ENCODE peak calls at places on chromosomes 6 and 20, in nine cellular contexts. I is PC-3, E is A549, B is psoas muscle, N is dorsolateral prefrontal cortex, C is substantia nigra, R is fibroblast of lung, H is heart left ventricle, F is astrocyte. W is an unnamed sample.

GRCh38 chr6:134455319-134455718 is 137.4 kb upstream of the SGK1 start:
- DNase-seq in I (no peak), E (no peak), B (no peak), N (no peak), C (no peak), R (no peak), H (no peak), F (no peak), W (no peak)

GRCh38 chr6:159941286-159942113 is 27.4 kb upstream of the IGF2R start:
- DNase-seq in I (peak; percentile 57), E (peak; percentile 4), B (no peak), N (no peak), C (no peak), R (peak; percentile 41), H (no peak), F (peak; percentile 42), W (no peak)

GRCh38 chr20:35145141-35145564 is 2.0 kb downstream of the EDEM2 start:
- DNase-seq in I (peak; percentile 80), E (peak; percentile 77), B (no peak), N (no peak), C (no peak), R (peak; percentile 62), H (no peak), F (peak; percentile 50), W (no peak)

GRCh38 chr6:31203345-31203979 is 33.0 kb upstream of the POU5F1 start:
- DNase-seq in I (peak; percentile 92), E (peak; percentile 17), B (no peak), N (no peak), C (no peak), R (peak; percentile 80), H (no peak), F (peak; percentile 71), W (peak; percentile 93)

GRCh38 chr20:20931632-20932031 is 174.5 kb downstream of the LINC00237 start:
- DNase-seq in I (no peak), E (no peak), B (no peak), N (no peak), C (no peak), R (no peak), H (no peak), F (no peak), W (no peak)

GRCh38 chr6:8530775-8531435 is 95.6 kb upstream of the SLC35B3 start:
- DNase-seq in I (no peak), E (no peak), B (no peak), N (no peak), C (no peak), R (no peak), H (no peak), F (no peak), W (no peak)

GRCh38 chr20:63782521-63782971 is 43.0 kb downstream of the SLC2A4RG start:
- DNase-seq in I (no peak), E (no peak), B (no peak), N (no peak), C (no peak), R (no peak), H (no peak), F (no peak), W (no peak)

GRCh38 chr6:118544105-118544504 is 4.0 kb upstream of the PLN start:
- DNase-seq in I (no peak), E (no peak), B (no peak), N (no peak), C (no peak), R (peak; percentile 41), H (no peak), F (peak; percentile 36), W (no peak)

GRCh38 chr6:33597551-33598322 is 17.7 kb upstream of the BAK1 start:
- DNase-seq in I (no peak), E (no peak), B (no peak), N (no peak), C (no peak), R (no peak), H (peak; percentile 74), F (no peak), W (no peak)

GRCh38 chr20:54208492-54209044 is 681 bp downstream of the PFDN4 start:
- DNase-seq in I (peak; percentile 59), E (peak; percentile 9), B (no peak), N (no peak), C (no peak), R (peak; percentile 68), H (no peak), F (peak; percentile 53), W (no peak)

GRCh38 chr6:16413399-16413798 is 175.0 kb downstream of the GMPR start:
- DNase-seq in I (no peak), E (no peak), B (no peak), N (no peak), C (no peak), R (no peak), H (no peak), F (no peak), W (no peak)

GRCh38 chr20:7728373-7728772 is 211.9 kb downstream of the HAO1 start:
- DNase-seq in I (peak; percentile 50), E (no peak), B (no peak), N (no peak), C (no peak), R (peak; percentile 78), H (no peak), F (peak; percentile 76), W (peak; percentile 36)

GRCh38 chr6:167113935-167114910 is 8.7 kb upstream of the CCR6 start:
- DNase-seq in I (no peak), E (no peak), B (no peak), N (no peak), C (no peak), R (no peak), H (no peak), F (no peak), W (no peak)

GRCh38 chr6:29887330-29887818 is 55.0 kb upstream of the HLA-A start:
- DNase-seq in I (peak; percentile 12), E (no peak), B (peak; percentile 42), N (no peak), C (no peak), R (peak; percentile 13), H (peak; percentile 36), F (no peak), W (no peak)

GRCh38 chr6:20866940-20867630 is 332.8 kb downstream of the CDKAL1 start:
- DNase-seq in I (peak; percentile 66), E (no peak), B (no peak), N (no peak), C (no peak), R (peak; percentile 59), H (no peak), F (peak; percentile 49), W (no peak)

GRCh38 chr6:150297327-150298028 is 71.3 kb upstream of the IYD start:
- DNase-seq in I (peak; percentile 15), E (no peak), B (no peak), N (no peak), C (no peak), R (peak; percentile 90), H (no peak), F (peak; percentile 85), W (peak; percentile 95)

GRCh38 chr6:101517632-101518031 is 124.1 kb downstream of the GRIK2 start:
- DNase-seq in I (no peak), E (no peak), B (no peak), N (no peak), C (no peak), R (no peak), H (no peak), F (no peak), W (no peak)

GRCh38 chr6:47105469-47106188 is 63.5 kb upstream of the ADGRF1 start:
- DNase-seq in I (no peak), E (no peak), B (no peak), N (no peak), C (no peak), R (no peak), H (no peak), F (no peak), W (no peak)

GRCh38 chr6:39568896-39569295 is 156.3 kb downstream of the KIF6 start:
- DNase-seq in I (peak; percentile 58), E (no peak), B (no peak), N (no peak), C (no peak), R (peak; percentile 68), H (no peak), F (peak; percentile 59), W (no peak)

DNA sequence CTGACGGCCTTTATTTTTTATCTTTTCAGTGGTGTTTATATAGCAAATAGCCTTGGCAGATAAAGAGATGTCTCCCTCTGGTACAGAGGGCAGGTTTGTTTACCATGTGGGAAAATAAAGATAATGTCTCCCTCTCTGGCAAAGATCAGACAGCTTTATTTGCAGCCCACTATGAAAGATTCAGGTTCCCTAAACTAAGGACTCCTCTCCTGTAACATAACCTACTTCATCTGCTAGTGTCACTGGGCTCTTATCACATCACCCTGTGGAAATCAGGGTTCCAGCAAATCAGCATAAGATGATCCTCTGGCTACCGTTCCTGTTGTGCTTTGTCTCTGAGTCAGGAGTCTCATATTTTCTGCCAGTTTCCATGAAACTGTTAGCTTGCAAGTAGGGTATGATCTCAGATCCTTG is 3.1 kb downstream of the FBXL4 start:
- DNase-seq in I (peak; percentile 2), E (no peak), B (no peak), N (no peak), C (no peak), R (peak; percentile 69), H (no peak), F (peak; percentile 56), W (no peak)
- H3K27ac ChIP-seq in I (no peak overlapping the region), E (no peak overlapping the region), B (no peak overlapping the region), N (no peak overlapping the region), C (peak overlapping the region; percentile 4), R (no peak overlapping the region), H (no peak overlapping the region), F (no peak overlapping the region), W (no peak overlapping the region)

DNA sequence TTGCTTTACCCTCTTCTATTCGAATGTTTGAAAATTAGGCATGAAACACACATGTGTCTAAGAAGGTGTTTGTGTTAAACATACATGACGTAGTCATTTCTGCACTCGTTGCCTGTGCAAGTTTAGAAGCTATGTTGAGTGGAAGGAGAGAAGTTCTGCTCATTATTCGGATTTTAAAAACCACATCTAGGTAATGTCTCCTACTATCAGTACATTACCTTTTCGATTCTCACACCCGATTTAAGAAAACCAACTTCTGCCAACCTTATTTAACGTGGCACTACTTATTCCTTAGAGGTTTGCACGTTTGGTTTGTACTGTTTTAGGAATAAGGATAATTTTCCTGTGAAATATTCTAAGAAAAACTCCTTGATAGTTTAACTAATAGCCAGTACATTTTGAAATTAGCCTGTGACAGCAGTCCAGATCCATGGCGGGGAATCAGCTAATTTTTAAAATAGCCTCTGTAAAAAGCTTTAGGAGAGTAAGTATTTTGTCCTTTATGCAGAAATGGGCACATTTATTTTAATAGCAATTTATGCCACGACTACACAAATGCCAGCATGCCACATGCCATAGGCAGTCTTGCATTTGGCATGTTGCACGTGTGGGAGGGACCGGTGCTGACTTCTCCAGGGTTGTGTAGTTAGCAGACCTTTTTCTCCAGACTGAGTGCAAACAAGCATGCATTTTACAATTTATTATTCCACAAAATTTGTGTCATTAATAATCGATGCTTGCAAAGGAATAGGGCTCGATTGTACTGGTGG is 6.1 kb downstream of the FOXC1 start:
- DNase-seq in I (no peak), E (no peak), B (no peak), N (no peak), C (no peak), R (no peak), H (no peak), F (no peak), W (no peak)
- H3K27ac ChIP-seq in I (no peak overlapping the region), E (no peak overlapping the region), B (no peak overlapping the region), N (peak overlapping the region; percentile 62), C (no peak overlapping the region), R (no peak overlapping the region), H (no peak overlapping the region), F (no peak overlapping the region), W (no peak overlapping the region)

GRCh38 chr20:10864076-10864672 is 190.4 kb upstream of the JAG1 start:
- DNase-seq in I (peak; percentile 92), E (no peak), B (no peak), N (no peak), C (no peak), R (peak; percentile 51), H (peak; percentile 33), F (peak; percentile 38), W (no peak)
- H3K27ac ChIP-seq in I (peak overlapping the region; percentile 91), E (peak overlapping the region; percentile 82), B (peak overlapping the region; percentile 61), N (no peak overlapping the region), C (no peak overlapping the region), R (peak overlapping the region; percentile 7), H (peak overlapping the region; percentile 60), F (peak overlapping the region; percentile 65), W (peak overlapping the region; percentile 83)

GRCh38 chr6:104704191-104704590 is 155.5 kb downstream of the HACE1 start:
- DNase-seq in I (peak; percentile 16), E (no peak), B (no peak), N (no peak), C (no peak), R (peak; percentile 20), H (no peak), F (peak; percentile 10), W (no peak)
- H3K27ac ChIP-seq in I (peak overlapping the region; percentile 86), E (no peak overlapping the region), B (no peak overlapping the region), N (no peak overlapping the region), C (no peak overlapping the region), R (no peak overlapping the region), H (peak overlapping the region; percentile 46), F (peak overlapping the region; percentile 80), W (peak overlapping the region; percentile 76)

W was measured in epithelial cell of prostate.